ENCODE peak calls at places on chromosomes 11 and 22, in eight cellular contexts. S is pancreas; H is breast epithelium; J is cardiac muscle cell; U is CD8-positive, alpha-beta T cell; Q is AG04450; R is adipocyte; L is adrenal gland. T is an unnamed sample.
A peak's percentile ranks its signal among the peaks of the same experiment; 100 is the strongest.

GRCh38 chr11:14235701-14236100 is 123.3 kb downstream of the RRAS2 start:
- DNase-seq in S (no peak), H (no peak), J (no peak), U (no peak), Q (no peak), R (no peak), L (no peak), T (no peak)

GRCh38 chr11:92762175-92762574 is 207.3 kb upstream of the MTNR1B start:
- DNase-seq in S (no peak), H (no peak), J (no peak), U (no peak), Q (no peak), R (no peak), L (no peak), T (no peak)

GRCh38 chr11:47791774-47792173 is 24.6 kb upstream of the FNBP4 start:
- DNase-seq in S (no peak), H (no peak), J (no peak), U (no peak), Q (no peak), R (no peak), L (no peak), T (no peak)

GRCh38 chr22:41478473-41478872 is 9.6 kb downstream of the ACO2 start:
- DNase-seq in S (no peak), H (no peak), J (no peak), U (no peak), Q (no peak), R (no peak), L (no peak), T (no peak)

GRCh38 chr22:33020721-33021120 is 37.5 kb downstream of the SYN3 start:
- DNase-seq in S (no peak), H (no peak), J (no peak), U (no peak), Q (no peak), R (no peak), L (no peak), T (no peak)

GRCh38 chr11:65855927-65856363 is 2.0 kb downstream of the CFL1 start:
- DNase-seq in S (peak; percentile 22), H (no peak), J (no peak), U (no peak), Q (no peak), R (no peak), L (no peak), T (no peak)

GRCh38 chr11:10350341-10350740 is 45.5 kb downstream of the ADM start:
- DNase-seq in S (no peak), H (no peak), J (no peak), U (no peak), Q (no peak), R (peak; percentile 58), L (no peak), T (no peak)

GRCh38 chr11:69274531-69275016 is 19.4 kb upstream of the MYEOV start:
- DNase-seq in S (peak; percentile 92), H (peak; percentile 91), J (no peak), U (no peak), Q (no peak), R (no peak), L (no peak), T (peak; percentile 85)

GRCh38 chr11:75031771-75032549 is 43.2 kb downstream of the NEU3 start:
- DNase-seq in S (peak; percentile 88), H (peak; percentile 72), J (peak; percentile 86), U (peak; percentile 58), Q (peak; percentile 49), R (peak; percentile 75), L (peak; percentile 92), T (peak; percentile 80)

GRCh38 chr22:28955817-28956216 is 72.4 kb downstream of the ZNRF3 start:
- DNase-seq in S (no peak), H (no peak), J (no peak), U (peak; percentile 75), Q (no peak), R (no peak), L (no peak), T (peak; percentile 24)

GRCh38 chr11:123054301-123055065 is 7.5 kb downstream of the HSPA8 start:
- DNase-seq in S (no peak), H (no peak), J (peak; percentile 93), U (peak; percentile 37), Q (peak; percentile 39), R (peak; percentile 92), L (peak; percentile 52), T (no peak)

GRCh38 chr11:62925745-62926668 is 4.8 kb upstream of the CHRM1 start:
- DNase-seq in S (peak; percentile 59), H (peak; percentile 45), J (no peak), U (no peak), Q (no peak), R (peak; percentile 34), L (no peak), T (no peak)

GRCh38 chr11:62926669-62927455 is 5.7 kb upstream of the CHRM1 start:
- DNase-seq in S (no peak), H (peak; percentile 31), J (no peak), U (no peak), Q (no peak), R (no peak), L (no peak), T (no peak)

GRCh38 chr11:62923634-62924411 is 2.7 kb upstream of the CHRM1 start:
- DNase-seq in S (no peak), H (peak; percentile 51), J (peak; percentile 52), U (peak; percentile 19), Q (no peak), R (no peak), L (no peak), T (no peak)

GRCh38 chr11:62922653-62923371 is 1.6 kb upstream of the CHRM1 start:
- DNase-seq in S (peak; percentile 70), H (peak; percentile 48), J (no peak), U (peak; percentile 13), Q (no peak), R (no peak), L (no peak), T (no peak)

GRCh38 chr11:62925308-62925707 is 4.1 kb upstream of the CHRM1 start:
- DNase-seq in S (no peak), H (no peak), J (no peak), U (no peak), Q (no peak), R (no peak), L (no peak), T (no peak)
- H3K27me3 ChIP-seq in S (peaks cover 4% of the 10 kb centered on the region), H (peaks cover 40% of the 10 kb centered on the region), J (peaks cover 45% of the 10 kb centered on the region), U (peaks cover 45% of the 10 kb centered on the region), Q (peaks cover 76% of the 10 kb centered on the region), R (peaks cover 68% of the 10 kb centered on the region), L (peaks cover 47% of the 10 kb centered on the region), T (peaks cover 85% of the 10 kb centered on the region)

GRCh38 chr11:16603245-16603644 is 135.2 kb upstream of the C11orf58 start:
- DNase-seq in S (no peak), H (no peak), J (no peak), U (no peak), Q (no peak), R (no peak), L (no peak), T (no peak)
- H3K27me3 ChIP-seq in S (no peaks in the 10 kb centered on the region), H (peaks cover 60% of the 10 kb centered on the region), J (peaks cover 78% of the 10 kb centered on the region), U (peaks cover 23% of the 10 kb centered on the region), Q (no peaks in the 10 kb centered on the region), R (peaks cover 26% of the 10 kb centered on the region), L (peaks cover 8% of the 10 kb centered on the region), T (peaks cover 84% of the 10 kb centered on the region)

DNA sequence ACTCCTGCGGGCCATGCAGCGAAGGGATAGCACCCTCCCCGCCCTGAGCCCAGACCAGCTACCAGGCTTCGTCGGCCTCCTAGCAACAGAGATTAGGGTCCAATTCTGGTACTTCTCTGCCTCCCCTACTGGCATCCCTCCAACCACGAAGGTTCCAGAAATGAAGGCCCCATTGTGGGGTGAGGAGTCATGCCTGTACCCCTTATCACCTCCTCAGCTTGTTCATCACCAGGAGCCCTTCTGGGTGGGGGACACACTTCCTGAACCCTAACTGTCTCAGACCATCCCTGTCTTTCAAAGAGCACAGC is 1.8 kb downstream of the PHLDA2 start:
- DNase-seq in S (no peak), H (no peak), J (no peak), U (no peak), Q (no peak), R (no peak), L (no peak), T (no peak)
- H3K27me3 ChIP-seq in S (no peaks in the 10 kb centered on the region), H (no peaks in the 10 kb centered on the region), J (peaks cover 64% of the 10 kb centered on the region), U (peaks cover 17% of the 10 kb centered on the region), Q (no peaks in the 10 kb centered on the region), R (no peaks in the 10 kb centered on the region), L (peaks cover 11% of the 10 kb centered on the region), T (no peaks in the 10 kb centered on the region)

GRCh38 chr22:37132773-37133172 is 16.9 kb downstream of the IL2RB start:
- DNase-seq in S (no peak), H (no peak), J (no peak), U (no peak), Q (no peak), R (no peak), L (no peak), T (no peak)
- H3K27me3 ChIP-seq in S (no peaks in the 10 kb centered on the region), H (no peaks in the 10 kb centered on the region), J (no peaks in the 10 kb centered on the region), U (no peaks in the 10 kb centered on the region), Q (peaks cover 23% of the 10 kb centered on the region), R (peaks cover 19% of the 10 kb centered on the region), L (no peaks in the 10 kb centered on the region), T (no peaks in the 10 kb centered on the region)

T was measured in transverse colon.